ENCODE peak calls at places on chromosomes 11 and 22, in four cellular contexts. E is HCT116, Y is H1, F is K562. M is an unnamed sample.

GRCh38 chr22:27489265-27489675 is 312.3 kb downstream of the MN1 start:
- DNase-seq in E (no peak), Y (no peak), F (no peak), M (no peak)

GRCh38 chr22:41523464-41524221 is 20.6 kb downstream of the POLR3H start:
- DNase-seq in E (no peak), Y (no peak), F (peak; percentile 63), M (no peak)

GRCh38 chr11:67303132-67303988 is at the start of gene SSH3:
- DNase-seq in E (peak; percentile 42), Y (peak; percentile 69), F (peak; percentile 8), M (peak; percentile 62)

GRCh38 chr11:131145806-131146205 is 224.6 kb upstream of the NTM start:
- DNase-seq in E (no peak), Y (no peak), F (no peak), M (no peak)

GRCh38 chr22:43922123-43922522 is 1.5 kb upstream of the PNPLA3 start:
- DNase-seq in E (no peak), Y (peak; percentile 54), F (peak; percentile 21), M (no peak)

GRCh38 chr11:72609045-72609444 is 65.2 kb downstream of the PDE2A start:
- DNase-seq in E (no peak), Y (no peak), F (peak; percentile 57), M (no peak)

GRCh38 chr11:119029340-119030028 is 1.2 kb downstream of the SLC37A4 start:
- DNase-seq in E (no peak), Y (no peak), F (peak; percentile 43), M (no peak)

GRCh38 chr11:42806191-42806590 is 505.6 kb upstream of the API5 start:
- DNase-seq in E (no peak), Y (no peak), F (no peak), M (no peak)

GRCh38 chr11:86740628-86741488 is 59.5 kb upstream of the PRSS23 start:
- DNase-seq in E (peak; percentile 89), Y (no peak), F (peak; percentile 23), M (peak; percentile 84)

GRCh38 chr11:6608011-6608410 is 4.0 kb downstream of the TAF10 start:
- DNase-seq in E (no peak), Y (peak; percentile 20), F (no peak), M (no peak)

GRCh38 chr11:83292709-83293435 is 6.7 kb upstream of the CCDC90B start:
- DNase-seq in E (peak; percentile 39), Y (no peak), F (peak; percentile 35), M (peak; percentile 73)

GRCh38 chr11:73757598-73757997 is 3.3 kb downstream of the RAB6A start:
- DNase-seq in E (no peak), Y (no peak), F (no peak), M (no peak)
- H3K4me3 ChIP-seq in E (no peak overlapping the region), Y (no peak overlapping the region), F (no peak overlapping the region), M (no peak overlapping the region)

GRCh38 chr11:27238811-27239210 is 124.2 kb downstream of the CCDC34 start:
- DNase-seq in E (no peak), Y (no peak), F (no peak), M (no peak)
- TF ChIP-seq ZNF274 in E (no peak), Y (no peak), F (no peak), M (no peak)

DNA sequence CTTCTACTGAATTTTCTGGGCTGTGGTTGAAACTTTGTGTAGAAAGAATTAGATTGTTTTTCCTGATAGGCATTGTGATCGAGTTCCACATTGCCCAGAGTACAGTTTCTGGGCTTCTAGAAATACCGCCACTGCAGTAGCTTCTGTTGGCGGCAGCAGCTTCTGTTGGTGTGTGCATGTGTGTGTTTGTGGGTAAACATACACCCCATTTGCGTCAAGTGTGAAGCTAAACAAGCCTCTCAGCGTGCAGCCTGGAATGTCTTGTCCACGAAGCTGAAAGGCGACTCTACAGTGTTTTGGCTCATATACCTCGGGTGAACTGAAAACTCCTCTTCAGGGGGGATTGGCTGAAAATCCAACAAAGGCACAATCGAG is 112.0 kb upstream of the E2F8 start:
- DNase-seq in E (no peak), Y (no peak), F (no peak), M (no peak)
- H3K9ac ChIP-seq in E (no peak overlapping the region), Y (no peak overlapping the region), F (no peak overlapping the region), M (no peak overlapping the region)

DNA sequence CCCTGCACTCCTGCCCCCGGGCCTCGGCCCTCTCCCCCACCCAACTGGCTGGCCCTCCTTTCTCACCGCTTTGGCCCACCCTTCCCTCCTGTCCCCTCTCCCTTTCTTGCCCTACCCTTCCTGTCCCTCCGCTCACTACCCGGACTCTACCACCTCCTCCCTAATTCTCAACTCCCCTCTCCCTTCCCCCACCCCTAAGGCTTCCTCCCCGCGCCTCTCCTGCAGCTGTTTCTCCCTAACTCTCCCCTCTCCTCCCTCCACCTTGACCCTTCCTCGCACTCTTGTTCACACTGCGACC is 416 bp downstream of the SLC15A3 start:
- DNase-seq in E (no peak), Y (no peak), F (no peak), M (no peak)
- H3K4me3 ChIP-seq in E (no peak overlapping the region), Y (peak overlapping the region; percentile 28), F (no peak overlapping the region), M (peak overlapping the region; percentile 65)

GRCh38 chr22:37484115-37485005 is 1.8 kb downstream of the MFNG start:
- DNase-seq in E (no peak), Y (no peak), F (no peak), M (no peak)
- TF ChIP-seq ZNF274 in E (no peak), Y (no peak), F (no peak), M (no peak)

GRCh38 chr22:40006641-40007040 is 11.9 kb downstream of the FAM83F start:
- DNase-seq in E (no peak), Y (no peak), F (no peak), M (no peak)
- H3K9ac ChIP-seq in E (no peak overlapping the region), Y (no peak overlapping the region), F (no peak overlapping the region), M (no peak overlapping the region)

GRCh38 chr11:20155683-20156279 is 4.5 kb downstream of the DBX1 start:
- DNase-seq in E (no peak), Y (no peak), F (no peak), M (no peak)

GRCh38 chr11:20156280-20156875 is 3.9 kb downstream of the DBX1 start:
- DNase-seq in E (no peak), Y (peak; percentile 87), F (peak; percentile 33), M (no peak)

GRCh38 chr11:20157768-20158167 is 2.5 kb downstream of the DBX1 start:
- DNase-seq in E (no peak), Y (no peak), F (no peak), M (no peak)

GRCh38 chr11:20158597-20159257 is 1.5 kb downstream of the DBX1 start:
- DNase-seq in E (no peak), Y (peak; percentile 84), F (peak; percentile 36), M (no peak)

GRCh38 chr11:20156876-20157613 is 3.2 kb downstream of the DBX1 start:
- DNase-seq in E (no peak), Y (no peak), F (no peak), M (no peak)
- H3K4me3 ChIP-seq in E (no peak overlapping the region), Y (peak overlapping the region; percentile 50), F (no peak overlapping the region), M (peak overlapping the region; percentile 68)

GRCh38 chr11:111513240-111513605 is 1.0 kb upstream of the BTG4 start:
- DNase-seq in E (no peak), Y (no peak), F (no peak), M (no peak)

GRCh38 chr11:111514216-111515031 is at the start of gene HOATZ:
- DNase-seq in E (no peak), Y (peak; percentile 82), F (peak; percentile 17), M (peak; percentile 38)

GRCh38 chr11:111515591-111515990 is 1.0 kb downstream of the HOATZ start:
- DNase-seq in E (no peak), Y (no peak), F (no peak), M (no peak)

GRCh38 chr11:111510311-111510710 is 1.9 kb downstream of the BTG4 start:
- DNase-seq in E (no peak), Y (no peak), F (no peak), M (no peak)

DNA sequence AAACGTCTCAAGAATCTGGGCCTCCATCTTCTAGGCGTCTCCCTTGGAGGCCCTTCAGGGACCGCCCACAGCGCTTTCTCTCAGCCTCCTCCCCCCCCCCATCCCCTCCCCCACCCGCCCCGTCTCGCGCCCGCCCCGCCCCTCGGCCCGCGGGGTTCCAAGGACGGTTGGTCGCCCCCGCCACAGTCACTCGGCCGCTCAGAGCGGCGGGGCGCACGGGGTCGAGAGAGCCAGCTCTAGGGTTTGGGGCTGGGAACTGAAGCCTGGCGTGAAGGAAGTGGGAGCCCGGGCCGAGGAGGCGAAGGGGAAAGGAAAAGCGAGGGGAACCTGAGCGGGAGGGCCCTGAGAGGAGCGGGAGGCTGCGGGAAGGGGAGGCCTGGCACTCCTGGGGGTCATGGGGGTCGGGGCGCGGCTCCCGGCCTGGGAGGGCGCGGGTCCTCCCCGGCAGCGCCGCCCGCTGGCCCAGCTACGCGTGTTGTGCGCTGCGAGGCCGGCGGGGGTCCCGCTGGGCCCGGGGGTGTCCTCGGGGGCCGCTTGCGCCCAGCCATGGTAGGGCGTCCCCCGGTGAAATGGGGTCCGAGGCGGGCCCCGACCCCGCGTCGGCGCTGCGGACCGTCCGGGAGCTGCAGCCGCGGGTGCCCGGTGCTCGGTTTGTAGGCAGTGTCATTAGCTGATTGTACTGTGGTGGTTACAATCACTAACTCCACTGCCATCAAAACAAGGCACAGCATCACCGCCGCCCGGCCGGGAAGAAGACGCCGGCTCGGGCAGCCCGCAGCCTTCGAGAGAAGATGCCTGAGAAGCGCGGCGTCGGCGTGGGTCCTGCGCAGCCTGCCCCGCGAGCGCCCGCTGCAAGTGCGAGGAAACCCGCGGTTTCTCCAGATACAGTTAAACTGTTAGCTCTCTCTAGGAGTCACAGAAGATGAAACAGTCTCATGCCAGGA is at the start of gene BTG4:
- DNase-seq in E (no peak), Y (peak; percentile 65), F (peak; percentile 56), M (no peak)
- TF ChIP-seq ZNF274 in E (no peak), Y (no peak), F (no peak), M (no peak)

DNA sequence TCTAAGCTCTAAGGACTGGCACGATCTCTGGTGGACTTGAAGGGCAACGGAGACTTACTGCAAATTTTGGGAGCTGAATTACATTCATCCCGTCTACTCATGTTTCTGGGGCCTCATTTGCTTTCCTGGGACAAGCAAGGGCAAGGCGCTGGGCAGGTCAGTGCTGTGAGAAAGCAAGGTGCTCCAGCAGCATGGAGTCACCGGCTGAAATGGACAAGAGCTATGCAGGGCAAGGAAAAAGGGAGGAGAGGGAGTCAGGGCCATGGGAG is 25.6 kb downstream of the FLI1 start:
- DNase-seq in E (no peak), Y (no peak), F (no peak), M (no peak)
- H3K9ac ChIP-seq in E (no peak overlapping the region), Y (no peak overlapping the region), F (no peak overlapping the region), M (no peak overlapping the region)

DNA sequence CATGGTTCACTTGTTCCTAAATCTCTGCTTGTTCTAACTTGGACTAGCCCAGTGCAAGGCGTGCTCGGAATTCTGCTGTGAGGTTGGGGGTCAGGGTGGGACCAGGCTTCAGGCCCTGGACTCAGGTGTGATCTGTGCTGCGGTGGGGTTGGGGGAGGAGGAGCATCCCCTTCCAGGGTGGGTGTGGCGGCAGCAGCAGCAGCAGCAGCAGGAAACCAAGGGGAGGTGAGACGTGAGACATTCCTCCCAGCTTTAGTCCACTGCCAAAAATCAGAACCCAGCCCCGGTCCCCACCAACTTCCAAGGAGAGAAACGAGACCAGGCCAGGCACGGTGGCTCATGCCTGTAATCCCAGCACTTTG is 31.8 kb downstream of the A4GALT start:
- DNase-seq in E (no peak), Y (no peak), F (no peak), M (no peak)
- H3K4me3 ChIP-seq in E (no peak overlapping the region), Y (no peak overlapping the region), F (no peak overlapping the region), M (no peak overlapping the region)

M was measured in NT2/D1.